ENCODE peak calls at places on chromosomes 16 and 17, in eight cellular contexts. J is ovary; K is effector memory CD4-positive, alpha-beta T cell; L is HAP-1; Q is CD8-positive, alpha-beta T cell; C is NT2/D1; A is AG04450; R is lower lobe of right lung. M is an unnamed sample.

GRCh38 chr16:2963611-2964415 is at the start of gene KREMEN2:
- DNase-seq in J (no peak), K (no peak), L (peak), Q (no peak), C (no peak), A (no peak), R (peak), M (no peak)

GRCh38 chr17:27276653-27277156 is 17.2 kb upstream of the WSB1 start:
- DNase-seq in J (no peak), K (no peak), L (peak), Q (no peak), C (peak), A (peak), R (no peak), M (no peak)

GRCh38 chr17:35213412-35213925 is 19.3 kb upstream of the SLC35G3 start:
- DNase-seq in J (no peak), K (no peak), L (no peak), Q (no peak), C (no peak), A (no peak), R (no peak), M (no peak)

GRCh38 chr17:348692-349425 is 3.7 kb downstream of the RPH3AL start:
- DNase-seq in J (peak), K (no peak), L (no peak), Q (no peak), C (no peak), A (no peak), R (peak), M (no peak)

GRCh38 chr17:72270530-72270929 is 149.7 kb downstream of the SOX9 start:
- DNase-seq in J (no peak), K (no peak), L (no peak), Q (no peak), C (no peak), A (no peak), R (no peak), M (peak)

GRCh38 chr16:84284168-84284722 is 10.4 kb upstream of the WFDC1 start:
- DNase-seq in J (peak), K (no peak), L (peak), Q (no peak), C (peak), A (no peak), R (peak), M (no peak)

GRCh38 chr16:55836158-55836611 is 3.3 kb upstream of the CES1 start:
- DNase-seq in J (no peak), K (no peak), L (no peak), Q (no peak), C (no peak), A (no peak), R (no peak), M (no peak)

GRCh38 chr17:40836020-40836419 is 13.6 kb upstream of the KRT10 start:
- DNase-seq in J (no peak), K (no peak), L (no peak), Q (no peak), C (no peak), A (no peak), R (no peak), M (no peak)

GRCh38 chr17:39028690-39029089 is 61.5 kb upstream of the FBXO47 start:
- DNase-seq in J (no peak), K (no peak), L (no peak), Q (no peak), C (no peak), A (no peak), R (no peak), M (no peak)

GRCh38 chr16:57045694-57046381 is 46.5 kb upstream of the CPNE2 start:
- DNase-seq in J (peak), K (no peak), L (peak), Q (peak), C (peak), A (peak), R (peak), M (no peak)
- H3K4me3 ChIP-seq in J (no peak), K (no peak), L (no peak), Q (no peak), C (no peak), A (no peak), R (peak), M (no peak)

DNA sequence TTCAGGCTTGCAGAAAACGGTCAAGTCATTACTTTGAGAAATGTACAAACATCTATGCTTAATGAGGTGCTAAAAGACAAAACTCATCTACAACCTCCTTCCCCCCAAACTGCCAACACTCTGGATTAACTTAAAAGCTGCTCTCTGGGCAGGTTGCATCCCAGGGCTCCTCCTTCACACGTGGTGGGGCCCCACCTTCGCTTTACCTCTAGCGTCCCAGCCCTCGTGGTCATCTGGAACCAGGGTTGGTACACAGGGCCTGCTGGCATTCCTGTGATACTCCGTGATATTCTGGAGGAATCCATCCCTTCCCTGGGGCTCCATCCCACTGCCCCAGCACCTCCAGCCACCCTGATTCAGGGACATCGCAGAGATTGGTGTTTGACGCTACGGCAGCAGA is 4.8 kb downstream of the METRNL start:
- DNase-seq in J (no peak), K (no peak), L (no peak), Q (no peak), C (no peak), A (no peak), R (no peak), M (no peak)
- H3K4me3 ChIP-seq in J (no peak), K (no peak), L (no peak), Q (no peak), C (no peak), A (peak), R (peak), M (peak)

GRCh38 chr17:79008666-79009387 is 737 bp downstream of the CANT1 start:
- DNase-seq in J (peak), K (no peak), L (no peak), Q (no peak), C (no peak), A (no peak), R (no peak), M (no peak)

GRCh38 chr17:79011451-79012147 is 2.0 kb upstream of the CANT1 start:
- DNase-seq in J (no peak), K (no peak), L (no peak), Q (no peak), C (no peak), A (no peak), R (no peak), M (no peak)

GRCh38 chr17:79009397-79010303 is at the start of gene CANT1:
- DNase-seq in J (peak), K (peak), L (peak), Q (peak), C (peak), A (peak), R (peak), M (no peak)

GRCh38 chr17:79012563-79013134 is 3.1 kb upstream of the CANT1 start:
- DNase-seq in J (no peak), K (no peak), L (no peak), Q (no peak), C (no peak), A (no peak), R (no peak), M (no peak)

DNA sequence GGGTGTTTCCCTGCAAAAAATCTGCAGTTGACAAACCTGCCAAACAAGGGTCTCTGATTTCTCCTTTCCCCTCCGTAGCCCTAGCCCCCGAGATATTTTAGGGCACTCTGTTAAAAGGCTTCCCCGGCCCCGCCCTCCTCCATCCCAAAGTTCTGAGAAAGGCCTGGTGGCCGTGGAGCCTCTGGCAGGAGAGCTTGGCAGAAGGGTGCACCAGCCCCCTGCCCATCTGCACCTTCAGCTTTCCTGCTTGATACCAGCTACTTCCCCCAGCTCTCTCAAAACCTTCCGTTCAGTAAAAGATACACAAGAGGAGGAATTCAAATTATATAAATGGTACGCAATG is 711 bp upstream of the CANT1 start:
- DNase-seq in J (no peak), K (no peak), L (no peak), Q (no peak), C (no peak), A (no peak), R (no peak), M (no peak)
- H3K4me3 ChIP-seq in J (peak), K (peak), L (peak), Q (peak), C (peak), A (peak), R (peak), M (peak)

GRCh38 chr17:6830383-6830986 is 1.0 kb downstream of the TEKT1 start:
- DNase-seq in J (no peak), K (no peak), L (no peak), Q (no peak), C (no peak), A (no peak), R (no peak), M (no peak)

DNA sequence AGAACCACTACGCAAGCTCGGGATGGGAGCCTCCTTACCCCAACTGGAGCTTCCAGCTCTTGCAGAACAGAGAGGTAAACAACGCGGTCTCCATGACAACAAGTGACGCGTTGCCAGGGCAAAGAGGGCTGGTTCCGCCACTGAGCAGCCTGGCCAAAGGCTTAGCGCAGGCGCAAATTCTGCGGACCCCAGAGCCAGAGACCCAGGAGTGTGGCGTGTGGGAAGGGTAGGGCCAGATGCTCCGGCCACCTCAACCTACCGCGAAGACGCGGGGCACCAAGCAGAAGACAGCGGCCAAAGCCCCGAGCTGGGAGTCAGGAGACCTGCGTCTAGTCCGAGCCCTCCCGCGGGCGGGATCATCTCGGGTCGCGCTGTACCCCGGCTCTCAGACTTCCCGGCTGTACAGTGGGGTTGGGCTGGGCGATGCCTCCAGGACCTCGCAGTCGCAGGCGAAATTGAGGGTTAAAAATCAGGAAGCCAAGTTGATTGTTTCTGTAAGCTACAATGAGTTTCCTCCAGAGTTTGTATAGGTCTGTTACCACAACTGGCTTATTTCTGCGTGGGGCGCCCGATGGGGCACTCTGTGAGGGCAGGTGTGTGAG is at the start of gene TEKT1:
- DNase-seq in J (peak), K (peak), L (no peak), Q (peak), C (peak), A (no peak), R (peak), M (peak)
- H3K4me3 ChIP-seq in J (no peak), K (peak), L (no peak), Q (peak), C (peak), A (peak), R (peak), M (peak)

GRCh38 chr17:30831257-30831656 is 509 bp upstream of the ATAD5 start:
- DNase-seq in J (no peak), K (no peak), L (peak), Q (no peak), C (no peak), A (no peak), R (no peak), M (no peak)
- H3K4me3 ChIP-seq in J (peak), K (peak), L (peak), Q (peak), C (peak), A (peak), R (peak), M (peak)

DNA sequence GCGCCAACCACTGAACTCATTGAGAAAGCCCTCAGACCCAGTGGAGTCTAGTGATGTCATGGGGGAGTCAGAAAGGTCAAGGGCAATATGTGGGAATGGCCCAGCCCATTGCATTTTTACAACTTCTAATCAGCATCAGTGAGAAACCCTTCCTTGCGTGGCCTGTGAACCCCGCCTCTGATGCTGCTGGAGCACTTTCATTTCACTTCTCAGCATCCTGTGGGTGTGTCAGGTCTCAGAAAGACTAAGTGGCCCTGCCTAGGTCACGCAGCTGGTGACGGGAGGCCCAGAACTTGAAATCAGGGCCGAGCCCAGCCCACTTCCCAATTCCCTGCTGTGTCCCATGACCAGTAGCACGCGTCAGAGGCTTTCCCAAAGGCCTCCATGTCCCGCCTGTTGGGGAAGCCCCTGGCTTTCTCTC is 6.1 kb downstream of the DNAI2 start:
- DNase-seq in J (no peak), K (peak), L (no peak), Q (peak), C (no peak), A (no peak), R (peak), M (no peak)
- H3K4me3 ChIP-seq in J (no peak), K (no peak), L (no peak), Q (no peak), C (no peak), A (no peak), R (no peak), M (no peak)

GRCh38 chr16:85514295-85514600 is 98.9 kb upstream of the GSE1 start:
- DNase-seq in J (peak), K (no peak), L (no peak), Q (no peak), C (no peak), A (no peak), R (peak), M (no peak)
- H3K4me3 ChIP-seq in J (no peak), K (no peak), L (no peak), Q (no peak), C (no peak), A (no peak), R (no peak), M (no peak)

GRCh38 chr17:48047113-48047740 is 932 bp upstream of the NFE2L1 start:
- DNase-seq in J (no peak), K (no peak), L (no peak), Q (no peak), C (no peak), A (no peak), R (no peak), M (no peak)

GRCh38 chr17:48047741-48048320 is 328 bp upstream of the NFE2L1 start:
- DNase-seq in J (peak), K (peak), L (peak), Q (peak), C (peak), A (peak), R (peak), M (peak)

GRCh38 chr17:48045270-48046001 is 2.7 kb upstream of the NFE2L1 start:
- DNase-seq in J (no peak), K (no peak), L (no peak), Q (no peak), C (no peak), A (no peak), R (no peak), M (no peak)

GRCh38 chr17:48044851-48045250 is 3.3 kb upstream of the NFE2L1 start:
- DNase-seq in J (no peak), K (no peak), L (no peak), Q (no peak), C (no peak), A (no peak), R (no peak), M (no peak)

GRCh38 chr17:48046296-48046695 is 1.9 kb upstream of the NFE2L1 start:
- DNase-seq in J (no peak), K (no peak), L (no peak), Q (no peak), C (no peak), A (no peak), R (no peak), M (no peak)
- H3K4me3 ChIP-seq in J (no peak), K (no peak), L (peak), Q (no peak), C (peak), A (no peak), R (no peak), M (no peak)

GRCh38 chr17:70053241-70054234 is 21.5 kb upstream of the KCNJ16 start:
- DNase-seq in J (no peak), K (no peak), L (no peak), Q (no peak), C (no peak), A (no peak), R (no peak), M (no peak)
- H3K4me3 ChIP-seq in J (peak), K (no peak), L (no peak), Q (no peak), C (no peak), A (no peak), R (no peak), M (no peak)

M was measured in skeletal muscle cell.